ENCODE peak calls at places on chromosome X, in four cellular contexts. One of them, this sample, is unnamed.

GRCh38 chrX:66676990-66677389 is 38.1 kb upstream of the EDA2R start:
- DNase-seq in GM13977: no peak
- DNase-seq in lung: no peak
- DNase-seq in PC-3: no peak
- DNase-seq in this sample: no peak

GRCh38 chrX:25810202-25810601 is 327.9 kb upstream of the MAGEB18 start:
- DNase-seq in GM13977: no peak
- DNase-seq in lung: no peak
- DNase-seq in PC-3: peak; percentile 1
- DNase-seq in this sample: no peak

GRCh38 chrX:106999002-106999975 is 723 bp downstream of the MORC4 start:
- DNase-seq in GM13977: peak; percentile 11
- DNase-seq in lung: peak; percentile 43
- DNase-seq in PC-3: peak; percentile 73
- DNase-seq in this sample: peak; percentile 29

GRCh38 chrX:132463411-132463810 is 25.4 kb downstream of the MBNL3 start:
- DNase-seq in GM13977: no peak
- DNase-seq in lung: no peak
- DNase-seq in PC-3: peak; percentile 73
- DNase-seq in this sample: no peak

GRCh38 chrX:137565921-137566745 is at the start of gene ZIC3:
- DNase-seq in GM13977: no peak
- DNase-seq in lung: peak; percentile 57
- DNase-seq in PC-3: peak; percentile 50
- DNase-seq in this sample: no peak

GRCh38 chrX:74593593-74593992 is 20.8 kb downstream of the RLIM start:
- DNase-seq in GM13977: no peak
- DNase-seq in lung: no peak
- DNase-seq in PC-3: no peak
- DNase-seq in this sample: no peak

GRCh38 chrX:9855536-9856320 is 69.5 kb downstream of the SHROOM2 start:
- DNase-seq in GM13977: no peak
- DNase-seq in lung: no peak
- DNase-seq in PC-3: no peak
- DNase-seq in this sample: no peak

GRCh38 chrX:43735957-43736356 is 79.9 kb downstream of the MAOA start:
- DNase-seq in GM13977: no peak
- DNase-seq in lung: no peak
- DNase-seq in PC-3: no peak
- DNase-seq in this sample: no peak

GRCh38 chrX:14913241-14913640 is 40.0 kb downstream of the MOSPD2 start:
- DNase-seq in GM13977: no peak
- DNase-seq in lung: no peak
- DNase-seq in PC-3: peak; percentile 3
- DNase-seq in this sample: no peak

GRCh38 chrX:47380268-47380667 is 9.9 kb downstream of the ZNF157 start:
- DNase-seq in GM13977: peak; percentile 22
- DNase-seq in lung: no peak
- DNase-seq in PC-3: peak; percentile 62
- DNase-seq in this sample: peak; percentile 35

GRCh38 chrX:54411732-54412131 is 28.5 kb upstream of the TSR2 start:
- DNase-seq in GM13977: no peak
- DNase-seq in lung: no peak
- DNase-seq in PC-3: no peak
- DNase-seq in this sample: peak; percentile 12

GRCh38 chrX:45850197-45850774 is 649.6 kb upstream of the DIPK2B start:
- DNase-seq in GM13977: peak; percentile 9
- DNase-seq in lung: no peak
- DNase-seq in PC-3: peak; percentile 45
- DNase-seq in this sample: no peak

GRCh38 chrX:154732421-154733071 is 18.3 kb downstream of the GAB3 start:
- DNase-seq in GM13977: no peak
- DNase-seq in lung: no peak
- DNase-seq in PC-3: peak; percentile 83
- DNase-seq in this sample: no peak

GRCh38 chrX:109927663-109928273 is 75.1 kb upstream of the TMEM164 start:
- DNase-seq in GM13977: no peak
- DNase-seq in lung: no peak
- DNase-seq in PC-3: no peak
- DNase-seq in this sample: no peak

GRCh38 chrX:38870386-38870895 is 69.2 kb downstream of the MID1IP1 start:
- DNase-seq in GM13977: no peak
- DNase-seq in lung: no peak
- DNase-seq in PC-3: peak; percentile 93
- DNase-seq in this sample: no peak

GRCh38 chrX:139642241-139642927 is 65.6 kb downstream of the MCF2 start:
- DNase-seq in GM13977: no peak
- DNase-seq in lung: no peak
- DNase-seq in PC-3: no peak
- DNase-seq in this sample: no peak

GRCh38 chrX:34612036-34612435 is 45.0 kb downstream of the TMEM47 start:
- DNase-seq in GM13977: no peak
- DNase-seq in lung: no peak
- DNase-seq in PC-3: no peak
- DNase-seq in this sample: no peak

GRCh38 chrX:120690941-120691340 is 61.1 kb upstream of the C1GALT1C1 start:
- DNase-seq in GM13977: no peak
- DNase-seq in lung: no peak
- DNase-seq in PC-3: no peak
- DNase-seq in this sample: no peak

GRCh38 chrX:71298119-71298518 is 3.4 kb upstream of the ITGB1BP2 start:
- DNase-seq in GM13977: no peak
- DNase-seq in lung: no peak
- DNase-seq in PC-3: no peak
- DNase-seq in this sample: no peak

GRCh38 chrX:129651756-129652564 is 2.8 kb downstream of the APLN start:
- DNase-seq in GM13977: no peak
- DNase-seq in lung: no peak
- DNase-seq in PC-3: no peak
- DNase-seq in this sample: no peak

GRCh38 chrX:23901805-23902204 is 5.9 kb downstream of the APOO start:
- DNase-seq in GM13977: peak; percentile 51
- DNase-seq in lung: peak; percentile 45
- DNase-seq in PC-3: peak; percentile 70
- DNase-seq in this sample: peak; percentile 77

GRCh38 chrX:150663061-150663460 is 30.1 kb upstream of the MTMR1 start:
- DNase-seq in GM13977: no peak
- DNase-seq in lung: no peak
- DNase-seq in PC-3: no peak
- DNase-seq in this sample: no peak

GRCh38 chrX:87409113-87409841 is 108.3 kb upstream of the KLHL4 start:
- DNase-seq in GM13977: no peak
- DNase-seq in lung: peak; percentile 77
- DNase-seq in PC-3: peak; percentile 87
- DNase-seq in this sample: no peak

GRCh38 chrX:39504850-39505259 is 592.9 kb downstream of the BCOR start:
- DNase-seq in GM13977: no peak
- DNase-seq in lung: no peak
- DNase-seq in PC-3: no peak
- DNase-seq in this sample: no peak

GRCh38 chrX:55008571-55009358 is 8.6 kb downstream of the APEX2 start:
- DNase-seq in GM13977: no peak
- DNase-seq in lung: no peak
- DNase-seq in PC-3: peak; percentile 96
- DNase-seq in this sample: no peak

GRCh38 chrX:43973249-43973672 is at the start of gene NDP:
- DNase-seq in GM13977: no peak
- DNase-seq in lung: no peak
- DNase-seq in PC-3: peak; percentile 40
- DNase-seq in this sample: no peak

GRCh38 chrX:43731086-43731485 is 75.0 kb downstream of the MAOA start:
- DNase-seq in GM13977: no peak
- DNase-seq in lung: no peak
- DNase-seq in PC-3: no peak
- DNase-seq in this sample: no peak

GRCh38 chrX:71253253-71254091 is 468 bp downstream of the ZMYM3 start:
- DNase-seq in GM13977: peak; percentile 56
- DNase-seq in lung: no peak
- DNase-seq in PC-3: peak; percentile 51
- DNase-seq in this sample: peak; percentile 57

GRCh38 chrX:23819385-23820234 is 36.6 kb downstream of the SAT1 start:
- DNase-seq in GM13977: no peak
- DNase-seq in lung: no peak
- DNase-seq in PC-3: no peak
- DNase-seq in this sample: no peak

GRCh38 chrX:140317462-140317861 is 187.4 kb downstream of the SOX3 start:
- DNase-seq in GM13977: no peak
- DNase-seq in lung: no peak
- DNase-seq in PC-3: no peak
- DNase-seq in this sample: no peak

GRCh38 chrX:63511361-63511760 is 160.2 kb upstream of the SPIN4 start:
- DNase-seq in GM13977: no peak
- DNase-seq in lung: no peak
- DNase-seq in PC-3: no peak
- DNase-seq in this sample: no peak

GRCh38 chrX:63508668-63509067 is 157.5 kb upstream of the SPIN4 start:
- DNase-seq in GM13977: no peak
- DNase-seq in lung: no peak
- DNase-seq in PC-3: no peak
- DNase-seq in this sample: no peak

GRCh38 chrX:63503541-63503940 is 152.4 kb upstream of the SPIN4 start:
- DNase-seq in GM13977: no peak
- DNase-seq in lung: no peak
- DNase-seq in PC-3: peak; percentile 35
- DNase-seq in this sample: no peak

GRCh38 chrX:63506320-63506719 is 155.2 kb upstream of the SPIN4 start:
- DNase-seq in GM13977: no peak
- DNase-seq in lung: no peak
- DNase-seq in PC-3: peak; percentile 63
- DNase-seq in this sample: peak; percentile 33
- TF ChIP-seq CTCF in GM13977: peak; percentile 30
- TF ChIP-seq CTCF in lung: no peak
- TF ChIP-seq CTCF in PC-3: peak; percentile 77
- TF ChIP-seq CTCF in this sample: no peak

DNA sequence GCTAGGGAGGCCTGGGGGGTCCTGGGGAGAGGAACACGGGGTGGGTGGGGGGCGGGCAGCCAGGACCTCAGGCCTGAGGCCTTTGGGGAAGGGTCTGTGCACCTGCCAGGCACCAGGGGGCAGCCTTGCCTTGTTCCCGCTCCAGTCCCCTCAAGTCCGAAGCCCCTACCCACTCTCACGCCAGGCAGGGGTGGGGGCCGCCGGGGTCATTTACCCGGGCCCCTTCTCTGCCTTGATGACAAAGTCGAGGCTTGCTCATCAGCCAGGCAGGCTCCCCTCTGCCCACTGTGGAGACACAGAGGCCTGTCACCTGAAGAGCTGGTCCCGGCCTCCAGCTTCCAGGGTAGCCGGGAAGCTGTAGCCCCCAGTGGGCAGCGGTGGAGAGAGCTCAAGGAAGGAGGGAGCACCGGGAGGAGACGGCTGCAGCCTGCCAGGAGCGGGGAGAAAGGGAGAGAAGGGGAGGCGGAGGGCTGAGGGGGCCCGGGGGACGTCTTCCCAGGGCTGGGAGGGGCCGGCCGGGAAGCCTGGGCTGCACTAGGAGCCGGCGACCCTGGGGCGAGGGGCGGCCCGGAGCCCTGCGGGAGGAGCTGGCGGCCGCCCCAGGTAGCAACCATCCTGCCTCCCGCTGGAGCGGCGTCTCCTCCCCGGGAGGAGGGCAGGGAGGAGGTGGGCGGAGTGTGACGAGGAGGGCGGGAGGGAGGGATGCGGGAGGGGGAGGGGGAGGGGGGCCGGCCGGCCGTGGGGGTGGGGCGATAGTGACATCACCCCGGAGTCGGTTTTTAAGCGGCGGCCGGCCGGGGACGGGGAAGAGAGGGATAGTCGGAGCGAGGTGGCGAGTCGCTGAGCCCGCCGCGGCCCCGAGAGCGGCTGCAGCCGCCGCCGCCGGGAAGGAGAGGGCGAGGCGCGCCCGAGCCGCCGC is at the start of gene SLC6A8:
- DNase-seq in GM13977: peak; percentile 63
- DNase-seq in lung: peak; percentile 50
- DNase-seq in PC-3: peak; percentile 61
- DNase-seq in this sample: peak; percentile 40
- TF ChIP-seq CTCF in GM13977: peak; percentile 50
- TF ChIP-seq CTCF in lung: no peak
- TF ChIP-seq CTCF in PC-3: peak; percentile 41
- TF ChIP-seq CTCF in this sample: peak; percentile 35

GRCh38 chrX:12962041-12962504 is 12.8 kb upstream of the TMSB4X start:
- DNase-seq in GM13977: peak; percentile 40
- DNase-seq in lung: no peak
- DNase-seq in PC-3: no peak
- DNase-seq in this sample: no peak

GRCh38 chrX:12958461-12958860 is 16.4 kb upstream of the TMSB4X start:
- DNase-seq in GM13977: no peak
- DNase-seq in lung: no peak
- DNase-seq in PC-3: no peak
- DNase-seq in this sample: no peak

GRCh38 chrX:12958059-12958458 is 16.9 kb upstream of the TMSB4X start:
- DNase-seq in GM13977: peak; percentile 33
- DNase-seq in lung: no peak
- DNase-seq in PC-3: no peak
- DNase-seq in this sample: peak; percentile 71

GRCh38 chrX:12965390-12965940 is 9.4 kb upstream of the TMSB4X start:
- DNase-seq in GM13977: no peak
- DNase-seq in lung: no peak
- DNase-seq in PC-3: no peak
- DNase-seq in this sample: no peak

DNA sequence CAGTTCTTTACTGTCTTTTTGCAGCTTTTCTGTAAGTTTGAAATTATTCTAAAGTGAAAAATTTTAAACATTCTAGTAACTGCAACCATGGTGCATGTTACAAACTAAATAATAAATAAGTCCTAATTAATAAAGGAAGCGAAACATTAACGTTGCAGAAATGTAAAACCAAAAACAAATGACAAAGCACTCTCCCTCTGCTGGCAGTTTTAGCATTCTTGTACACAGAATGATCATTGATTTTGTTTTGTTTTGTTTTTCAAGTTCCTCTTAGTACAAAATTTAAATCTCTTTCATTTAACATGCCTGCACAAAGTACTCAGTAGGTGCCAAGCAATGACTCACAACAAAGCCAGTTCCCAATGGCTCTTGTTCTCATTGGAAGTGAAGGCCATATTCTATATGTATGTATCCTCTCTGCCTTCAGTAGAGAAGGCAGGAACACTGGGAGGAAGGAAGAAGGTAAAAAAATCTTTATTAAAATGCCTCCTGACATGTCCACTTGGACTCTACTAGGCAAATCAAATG is 13.7 kb upstream of the TMSB4X start:
- DNase-seq in GM13977: peak; percentile 17
- DNase-seq in lung: no peak
- DNase-seq in PC-3: no peak
- DNase-seq in this sample: no peak
- TF ChIP-seq CTCF in GM13977: peak; percentile 17
- TF ChIP-seq CTCF in lung: no peak
- TF ChIP-seq CTCF in PC-3: no peak
- TF ChIP-seq CTCF in this sample: no peak

DNA sequence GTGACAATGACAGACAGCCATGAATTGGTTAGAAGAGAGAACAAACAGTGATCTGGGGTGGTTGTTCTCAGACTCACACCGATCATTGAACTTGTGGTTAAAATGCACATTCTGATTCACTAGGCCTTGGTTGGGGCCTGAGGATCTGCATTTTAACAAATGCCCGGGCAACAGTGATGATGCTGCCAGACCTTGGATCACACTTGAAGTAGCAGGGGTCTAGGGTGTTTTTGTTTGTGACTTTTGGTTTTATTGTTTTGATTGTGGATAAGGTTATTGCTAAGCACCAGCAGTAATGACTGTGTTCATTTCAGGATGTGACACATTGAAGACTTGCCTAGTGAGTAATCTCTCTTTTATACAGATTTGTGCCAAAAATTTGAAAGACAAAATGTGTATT is 36.5 kb downstream of the TXLNG start:
- DNase-seq in GM13977: no peak
- DNase-seq in lung: no peak
- DNase-seq in PC-3: peak; percentile 76
- DNase-seq in this sample: no peak
- TF ChIP-seq CTCF in GM13977: no peak
- TF ChIP-seq CTCF in lung: no peak
- TF ChIP-seq CTCF in PC-3: no peak
- TF ChIP-seq CTCF in this sample: no peak

This sample was measured in GM12865.